ENCODE peak calls at places on chromosomes 7 and 10, in six cellular contexts. Y is GM23338, W is astrocyte of the spinal cord, X is stomach, P is cardiac fibroblast, B is AG09309. G is an unnamed sample.

GRCh38 chr10:17025444-17026295 is 103.9 kb downstream of the CUBN start:
- DNase-seq in B (peak; percentile 98), P (peak; percentile 96), Y (no peak), W (peak; percentile 99), X (no peak), G (peak; percentile 95)

GRCh38 chr7:112510032-112510742 is 29.4 kb downstream of the LSMEM1 start:
- DNase-seq in X (no peak), Y (no peak), P (peak; percentile 60), B (peak; percentile 45), W (peak; percentile 79), G (peak; percentile 34)

GRCh38 chr7:28298870-28299484 is 113.3 kb upstream of the CREB5 start:
- DNase-seq in W (peak; percentile 66), B (no peak), Y (peak; percentile 89), P (peak; percentile 68), X (no peak), G (no peak)

GRCh38 chr7:22597845-22598244 is 97.9 kb upstream of the STEAP1B start:
- DNase-seq in B (peak; percentile 85), X (no peak), Y (no peak), W (peak; percentile 81), P (peak; percentile 86), G (no peak)

GRCh38 chr10:86957471-86958108 is at the start of gene MMRN2:
- DNase-seq in X (no peak), B (no peak), Y (no peak), P (peak; percentile 60), W (no peak), G (no peak)

GRCh38 chr7:90173127-90173844 is 19.0 kb downstream of the STEAP1 start:
- DNase-seq in X (no peak), W (peak; percentile 50), Y (no peak), P (no peak), B (peak; percentile 75), G (no peak)

GRCh38 chr7:156459582-156459981 is 181.0 kb upstream of the RNF32 start:
- DNase-seq in Y (no peak), X (no peak), W (no peak), P (no peak), B (no peak), G (no peak)

GRCh38 chr7:55538538-55538937 is 33.8 kb downstream of the VOPP1 start:
- DNase-seq in P (peak; percentile 86), X (no peak), Y (no peak), W (peak; percentile 90), B (peak; percentile 85), G (peak; percentile 85)

GRCh38 chr10:48927198-48927597 is 12.4 kb downstream of the LRRC18 start:
- DNase-seq in X (no peak), Y (no peak), P (no peak), W (no peak), B (no peak), G (no peak)

GRCh38 chr10:8043569-8044306 is 10.8 kb upstream of the GATA3 start:
- DNase-seq in W (no peak), Y (peak; percentile 89), X (no peak), B (no peak), P (no peak), G (no peak)

GRCh38 chr7:32093415-32094408 is 23.5 kb upstream of the PDE1C start:
- DNase-seq in X (peak; percentile 68), P (peak; percentile 99), B (peak; percentile 95), Y (no peak), W (peak; percentile 92), G (peak; percentile 90)

GRCh38 chr7:390761-391410 is 100.9 kb downstream of the FOXL3 start:
- DNase-seq in P (no peak), Y (no peak), X (peak; percentile 20), W (no peak), B (no peak), G (no peak)

GRCh38 chr10:21171197-21171935 is 274.3 kb upstream of the NEBL start:
- DNase-seq in P (no peak), B (no peak), X (no peak), Y (peak; percentile 75), W (no peak), G (no peak)

DNA sequence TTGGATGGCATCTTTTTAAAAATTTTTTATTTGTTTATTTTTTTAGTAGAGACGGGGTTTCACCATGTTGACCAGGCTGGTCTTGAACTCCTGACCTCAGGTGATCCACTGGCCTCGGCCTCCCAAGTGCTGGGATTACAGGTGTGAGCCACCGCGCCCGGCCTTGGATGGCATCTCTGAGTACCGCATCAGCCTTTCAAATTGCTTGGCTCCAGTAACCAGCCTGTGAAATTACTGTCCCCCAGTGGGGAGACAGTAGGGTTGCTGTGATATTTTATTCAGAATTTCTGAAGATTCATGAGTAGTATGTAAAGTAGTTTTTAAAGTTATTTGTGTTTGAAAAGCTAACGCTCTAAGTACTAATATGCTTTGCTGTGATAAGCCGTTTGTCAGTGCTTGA is 1.2 kb downstream of the NUB1 start:
- DNase-seq in B (no peak), Y (no peak), W (no peak), P (no peak), X (no peak), G (no peak)
- H3K4me3 ChIP-seq in B (peak overlapping the region; percentile 70), Y (peak overlapping the region; percentile 85), W (peak overlapping the region; percentile 63), P (peak overlapping the region; percentile 58), X (peak overlapping the region; percentile 96), G (peak overlapping the region; percentile 76)

DNA sequence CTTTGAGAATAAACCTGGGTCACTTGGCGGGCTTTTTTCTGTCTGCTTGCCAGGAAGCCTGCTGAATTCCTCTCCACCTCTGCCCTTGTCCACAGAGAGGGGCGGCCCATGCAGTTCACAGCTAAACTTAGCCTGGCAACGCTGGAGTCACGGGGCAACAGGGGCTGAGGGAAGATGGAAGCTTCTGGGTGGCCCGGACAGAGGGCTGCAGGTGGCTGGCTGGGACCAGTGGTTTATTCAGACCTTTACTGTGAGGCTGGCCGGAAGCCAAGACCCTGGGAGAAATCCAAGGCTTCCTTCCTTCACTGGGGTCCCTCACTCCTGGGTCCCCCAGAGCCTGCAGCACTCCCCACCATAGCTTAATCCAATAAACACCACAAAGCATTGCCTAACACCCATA is 17.0 kb downstream of the ITPRIP start:
- DNase-seq in P (no peak), W (no peak), B (no peak), Y (no peak), X (no peak), G (no peak)
- TF ChIP-seq CTCF in P (no peak), W (no peak), B (no peak), Y (no peak), X (no peak), G (no peak)

DNA sequence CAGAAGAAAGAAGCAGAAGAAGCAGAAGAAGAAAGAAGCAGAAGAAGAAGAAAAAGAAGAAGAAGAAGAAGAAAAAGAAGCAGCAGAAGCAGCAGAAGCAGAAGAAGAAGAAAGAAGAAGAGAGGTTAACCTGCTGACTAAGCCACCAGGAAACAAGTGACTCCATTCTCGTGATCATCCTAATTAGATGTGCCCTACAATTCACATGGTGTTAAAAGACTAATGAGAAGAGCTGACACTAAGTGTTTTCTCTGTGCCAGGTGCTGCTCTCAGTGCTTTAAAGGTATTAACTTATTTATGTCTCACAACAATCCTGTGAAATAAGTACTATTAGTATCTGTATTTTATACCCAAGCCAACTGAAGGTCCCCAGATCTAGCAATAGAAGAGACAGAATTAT is 11.4 kb downstream of the CDNF start:
- DNase-seq in P (no peak), W (no peak), B (no peak), X (no peak), Y (no peak), G (no peak)
- H3K4me3 ChIP-seq in P (no peak overlapping the region), W (no peak overlapping the region), B (no peak overlapping the region), X (no peak overlapping the region), Y (no peak overlapping the region), G (no peak overlapping the region)

DNA sequence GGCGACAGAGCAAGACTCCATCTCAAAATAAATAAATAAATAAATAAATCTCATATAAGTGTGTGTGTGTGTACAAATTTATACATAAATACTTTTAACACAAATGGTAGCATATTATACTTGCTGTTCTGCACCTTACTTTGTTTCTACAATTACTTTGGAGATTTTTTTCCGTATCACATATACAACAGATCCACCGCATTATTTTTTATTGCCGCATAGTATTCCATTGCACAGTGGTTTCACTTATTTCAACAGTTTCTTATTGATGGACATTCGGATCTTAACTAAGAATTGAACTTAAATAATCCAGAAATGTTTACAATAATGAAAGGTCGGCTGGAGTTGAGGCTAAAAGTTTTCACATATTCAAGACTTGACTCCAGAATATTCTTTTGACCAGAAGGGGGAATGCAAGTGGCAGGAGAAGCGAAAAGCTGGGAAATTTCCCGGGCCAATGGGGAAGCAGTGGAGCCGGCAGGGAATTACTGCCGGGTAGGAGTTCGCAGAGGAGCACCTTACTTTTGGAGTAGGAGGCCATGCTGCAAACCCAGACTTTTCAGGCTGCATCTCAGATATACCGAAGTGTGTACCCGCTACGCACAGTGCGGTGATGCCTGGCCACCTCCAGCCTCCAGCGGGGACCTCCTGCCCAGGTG is 448 bp upstream of the CNNM1 start:
- DNase-seq in B (no peak), X (no peak), W (no peak), P (no peak), Y (peak; percentile 40), G (no peak)
- TF ChIP-seq CTCF in B (no peak), X (no peak), W (no peak), P (no peak), Y (no peak), G (no peak)

GRCh38 chr10:73495884-73496674 is at the start of gene PPP3CB:
- DNase-seq in Y (peak; percentile 98), P (peak; percentile 98), X (peak; percentile 91), B (peak; percentile 91), W (peak; percentile 99), G (peak; percentile 90)

GRCh38 chr10:73495226-73495883 is 469 bp downstream of the PPP3CB start:
- DNase-seq in W (peak; percentile 90), P (peak; percentile 88), B (peak; percentile 60), X (peak; percentile 93), Y (peak; percentile 70), G (peak; percentile 55)

GRCh38 chr10:73493781-73494180 is 2.0 kb downstream of the PPP3CB start:
- DNase-seq in X (no peak), P (peak; percentile 26), Y (no peak), B (no peak), W (peak; percentile 58), G (peak; percentile 84)

GRCh38 chr10:73494877-73495225 is 973 bp downstream of the PPP3CB start:
- DNase-seq in X (no peak), Y (no peak), P (peak; percentile 19), B (no peak), W (peak; percentile 31), G (no peak)

DNA sequence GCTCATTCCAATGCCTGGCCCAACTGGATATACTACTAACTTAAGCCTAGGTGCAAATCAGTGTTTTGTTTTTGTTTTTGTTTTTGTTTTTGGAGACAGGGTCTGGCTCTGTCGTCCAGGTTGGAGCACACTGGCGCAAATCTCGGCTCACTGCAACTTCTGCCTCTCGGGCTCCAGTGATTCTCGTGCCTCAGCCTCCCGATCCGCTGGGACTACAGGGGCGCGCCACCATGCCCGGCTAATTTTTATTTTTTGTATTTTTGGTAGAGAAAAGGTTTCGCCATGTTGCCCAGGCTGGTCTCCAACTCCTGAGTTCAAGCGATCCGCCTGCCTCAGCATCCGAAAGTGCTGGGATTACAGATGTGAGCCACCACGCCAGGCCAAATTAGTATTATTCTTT is 1.6 kb downstream of the PPP3CB start:
- DNase-seq in P (no peak), X (no peak), Y (no peak), B (no peak), W (no peak), G (no peak)
- H3K4me3 ChIP-seq in P (peak overlapping the region; percentile 2), X (peak overlapping the region; percentile 75), Y (peak overlapping the region; percentile 95), B (peak overlapping the region; percentile 19), W (peak overlapping the region; percentile 96), G (peak overlapping the region; percentile 87)

DNA sequence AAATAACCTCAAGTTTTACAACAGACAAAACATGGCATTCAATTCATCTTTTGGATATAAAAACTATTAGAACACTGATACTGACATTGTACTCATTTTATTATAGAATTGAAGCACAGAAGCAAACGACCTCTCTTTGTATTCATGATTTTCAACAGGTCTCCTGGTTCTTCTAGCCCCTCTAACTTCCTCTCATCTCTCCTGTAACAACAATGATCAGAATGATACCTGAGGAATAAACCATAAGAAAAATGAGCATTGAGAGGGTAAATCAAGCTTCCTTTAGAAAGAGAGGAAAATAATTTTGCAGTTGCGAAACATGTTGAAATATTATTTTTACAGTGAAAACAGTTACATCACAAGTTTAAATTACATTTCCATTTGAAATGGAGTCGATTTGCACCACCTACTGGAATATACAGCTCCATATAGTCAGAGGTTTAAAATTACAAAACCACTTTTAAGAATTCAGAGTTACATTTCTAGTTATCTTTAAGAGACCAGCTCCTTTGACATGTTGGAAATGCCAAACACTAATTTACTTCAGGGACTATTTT is 17.5 kb upstream of the TEX36 start:
- DNase-seq in Y (no peak), B (no peak), X (no peak), P (peak; percentile 53), W (peak; percentile 33), G (no peak)
- TF ChIP-seq CTCF in Y (peak; percentile 20), B (peak; percentile 34), X (no peak), P (no peak), W (peak; percentile 27), G (peak; percentile 13)

G was measured in AG04449.